ENCODE peak calls at places on chromosomes 6 and 20, in ten cellular contexts. One of them, this sample, is unnamed. For H3K27me3, the result is how much of the 10 kb centered on the place peaks cover.

GRCh38 chr6:36116066-36116465 is 14.2 kb upstream of the MAPK13 start:
- DNase-seq in PC-3: no peak
- DNase-seq in tibial nerve: no peak
- DNase-seq in breast epithelium: no peak
- DNase-seq in spleen: no peak
- DNase-seq in CD4-positive, alpha-beta T cell: no peak
- DNase-seq in heart left ventricle: no peak
- DNase-seq in brain microvascular endothelial cell: no peak
- DNase-seq in aorta: no peak
- DNase-seq in heart right ventricle: no peak
- DNase-seq in this sample: no peak

GRCh38 chr6:143276436-143276835 is 174.1 kb downstream of the ADAT2 start:
- DNase-seq in PC-3: no peak
- DNase-seq in tibial nerve: no peak
- DNase-seq in breast epithelium: no peak
- DNase-seq in spleen: no peak
- DNase-seq in CD4-positive, alpha-beta T cell: no peak
- DNase-seq in heart left ventricle: no peak
- DNase-seq in brain microvascular endothelial cell: no peak
- DNase-seq in aorta: no peak
- DNase-seq in heart right ventricle: no peak
- DNase-seq in this sample: no peak

GRCh38 chr20:12086359-12086758 is 168.7 kb downstream of the BTBD3 start:
- DNase-seq in PC-3: peak
- DNase-seq in tibial nerve: no peak
- DNase-seq in breast epithelium: no peak
- DNase-seq in spleen: no peak
- DNase-seq in CD4-positive, alpha-beta T cell: no peak
- DNase-seq in heart left ventricle: no peak
- DNase-seq in brain microvascular endothelial cell: peak
- DNase-seq in aorta: no peak
- DNase-seq in heart right ventricle: no peak
- DNase-seq in this sample: no peak

GRCh38 chr6:145756170-145756662 is 20.9 kb upstream of the EPM2A start:
- DNase-seq in PC-3: peak
- DNase-seq in tibial nerve: peak
- DNase-seq in breast epithelium: no peak
- DNase-seq in spleen: no peak
- DNase-seq in CD4-positive, alpha-beta T cell: no peak
- DNase-seq in heart left ventricle: no peak
- DNase-seq in brain microvascular endothelial cell: peak
- DNase-seq in aorta: peak
- DNase-seq in heart right ventricle: no peak
- DNase-seq in this sample: peak

GRCh38 chr6:119283979-119284545 is 65.5 kb downstream of the MAN1A1 start:
- DNase-seq in PC-3: no peak
- DNase-seq in tibial nerve: no peak
- DNase-seq in breast epithelium: no peak
- DNase-seq in spleen: no peak
- DNase-seq in CD4-positive, alpha-beta T cell: no peak
- DNase-seq in heart left ventricle: no peak
- DNase-seq in brain microvascular endothelial cell: no peak
- DNase-seq in aorta: no peak
- DNase-seq in heart right ventricle: no peak
- DNase-seq in this sample: no peak

GRCh38 chr6:31063906-31064435 is 48.4 kb downstream of the C6orf15 start:
- DNase-seq in PC-3: no peak
- DNase-seq in tibial nerve: no peak
- DNase-seq in breast epithelium: no peak
- DNase-seq in spleen: no peak
- DNase-seq in CD4-positive, alpha-beta T cell: no peak
- DNase-seq in heart left ventricle: no peak
- DNase-seq in brain microvascular endothelial cell: no peak
- DNase-seq in aorta: no peak
- DNase-seq in heart right ventricle: no peak
- DNase-seq in this sample: no peak

GRCh38 chr6:168122521-168122920 is 43.5 kb upstream of the FRMD1 start:
- DNase-seq in PC-3: no peak
- DNase-seq in tibial nerve: no peak
- DNase-seq in breast epithelium: no peak
- DNase-seq in spleen: no peak
- DNase-seq in CD4-positive, alpha-beta T cell: no peak
- DNase-seq in heart left ventricle: no peak
- DNase-seq in brain microvascular endothelial cell: no peak
- DNase-seq in aorta: peak
- DNase-seq in heart right ventricle: no peak
- DNase-seq in this sample: no peak

GRCh38 chr6:126054258-126054702 is 67.9 kb downstream of the TRMT11 start:
- DNase-seq in PC-3: peak
- DNase-seq in tibial nerve: no peak
- DNase-seq in breast epithelium: no peak
- DNase-seq in spleen: no peak
- DNase-seq in CD4-positive, alpha-beta T cell: no peak
- DNase-seq in heart left ventricle: no peak
- DNase-seq in brain microvascular endothelial cell: peak
- DNase-seq in aorta: no peak
- DNase-seq in heart right ventricle: no peak
- DNase-seq in this sample: no peak

DNA sequence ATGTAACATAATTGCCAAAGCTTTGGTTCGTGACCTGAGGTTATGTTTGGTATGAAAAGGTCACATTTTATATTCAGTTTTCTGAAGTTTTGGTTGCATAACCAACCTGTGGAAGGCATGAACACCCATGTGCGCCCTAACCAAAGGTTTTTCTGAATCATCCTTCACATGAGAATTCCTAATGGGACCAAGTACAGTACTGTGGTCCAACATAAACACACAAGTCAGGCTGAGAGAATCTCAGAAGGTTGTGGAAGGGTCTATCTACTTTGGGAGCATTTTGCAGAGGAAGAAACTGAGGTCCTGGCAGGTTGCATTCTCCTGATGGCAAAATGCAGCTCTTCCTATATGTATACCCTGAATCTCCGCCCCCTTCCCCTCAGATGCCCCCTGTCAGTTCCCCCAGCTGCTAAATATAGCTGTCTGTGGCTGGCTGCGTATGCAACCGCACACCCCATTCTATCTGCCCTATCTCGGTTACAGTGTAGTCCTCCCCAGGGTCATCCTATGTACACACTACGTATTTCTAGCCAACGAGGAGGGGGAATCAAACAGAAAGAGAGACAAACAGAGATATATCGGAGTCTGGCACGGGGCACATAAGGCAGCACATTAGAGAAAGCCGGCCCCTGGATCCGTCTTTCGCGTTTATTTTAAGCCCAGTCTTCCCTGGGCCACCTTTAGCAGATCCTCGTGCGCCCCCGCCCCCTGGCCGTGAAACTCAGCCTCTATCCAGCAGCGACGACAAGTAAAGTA is 547 bp upstream of the ESR1 start:
- DNase-seq in PC-3: no peak
- DNase-seq in tibial nerve: no peak
- DNase-seq in breast epithelium: no peak
- DNase-seq in spleen: no peak
- DNase-seq in CD4-positive, alpha-beta T cell: no peak
- DNase-seq in heart left ventricle: no peak
- DNase-seq in brain microvascular endothelial cell: peak
- DNase-seq in aorta: no peak
- DNase-seq in heart right ventricle: no peak
- DNase-seq in this sample: no peak
- H3K27me3 ChIP-seq in PC-3: under half
- H3K27me3 ChIP-seq in tibial nerve: under half
- H3K27me3 ChIP-seq in breast epithelium: under half
- H3K27me3 ChIP-seq in spleen: under half
- H3K27me3 ChIP-seq in CD4-positive, alpha-beta T cell: under half
- H3K27me3 ChIP-seq in heart left ventricle: under half
- H3K27me3 ChIP-seq in brain microvascular endothelial cell: half or more
- H3K27me3 ChIP-seq in aorta: under half
- H3K27me3 ChIP-seq in heart right ventricle: under half
- H3K27me3 ChIP-seq in this sample: under half

DNA sequence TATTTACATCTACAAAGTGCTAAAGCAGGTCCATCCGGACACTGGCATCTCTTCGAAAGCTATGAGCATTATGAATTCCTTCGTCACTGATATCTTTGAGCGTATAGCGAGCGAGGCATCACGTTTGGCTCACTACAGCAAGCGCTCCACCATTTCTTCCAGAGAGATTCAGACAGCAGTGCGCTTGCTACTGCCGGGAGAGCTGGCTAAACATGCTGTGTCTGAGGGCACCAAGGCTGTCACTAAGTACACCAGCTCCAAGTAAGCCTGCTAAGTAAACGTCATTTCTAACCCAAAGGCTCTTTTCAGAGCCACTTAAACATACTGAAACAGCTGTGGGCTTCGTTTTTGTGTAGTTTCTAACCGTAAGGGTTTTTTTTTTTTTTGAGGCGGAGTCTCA is 27.5 kb upstream of the SLC17A4 start:
- DNase-seq in PC-3: no peak
- DNase-seq in tibial nerve: no peak
- DNase-seq in breast epithelium: no peak
- DNase-seq in spleen: no peak
- DNase-seq in CD4-positive, alpha-beta T cell: no peak
- DNase-seq in heart left ventricle: no peak
- DNase-seq in brain microvascular endothelial cell: no peak
- DNase-seq in aorta: no peak
- DNase-seq in heart right ventricle: no peak
- DNase-seq in this sample: no peak
- H3K27me3 ChIP-seq in PC-3: half or more
- H3K27me3 ChIP-seq in tibial nerve: under half
- H3K27me3 ChIP-seq in breast epithelium: under half
- H3K27me3 ChIP-seq in spleen: under half
- H3K27me3 ChIP-seq in CD4-positive, alpha-beta T cell: under half
- H3K27me3 ChIP-seq in heart left ventricle: under half
- H3K27me3 ChIP-seq in brain microvascular endothelial cell: under half
- H3K27me3 ChIP-seq in aorta: under half
- H3K27me3 ChIP-seq in heart right ventricle: under half
- H3K27me3 ChIP-seq in this sample: under half

GRCh38 chr6:34585108-34585507 is 29.0 kb upstream of the SPDEF start:
- DNase-seq in PC-3: no peak
- DNase-seq in tibial nerve: no peak
- DNase-seq in breast epithelium: no peak
- DNase-seq in spleen: no peak
- DNase-seq in CD4-positive, alpha-beta T cell: no peak
- DNase-seq in heart left ventricle: no peak
- DNase-seq in brain microvascular endothelial cell: no peak
- DNase-seq in aorta: peak
- DNase-seq in heart right ventricle: no peak
- DNase-seq in this sample: no peak

GRCh38 chr6:34583861-34584604 is 27.9 kb upstream of the SPDEF start:
- DNase-seq in PC-3: no peak
- DNase-seq in tibial nerve: no peak
- DNase-seq in breast epithelium: no peak
- DNase-seq in spleen: peak
- DNase-seq in CD4-positive, alpha-beta T cell: no peak
- DNase-seq in heart left ventricle: no peak
- DNase-seq in brain microvascular endothelial cell: no peak
- DNase-seq in aorta: peak
- DNase-seq in heart right ventricle: no peak
- DNase-seq in this sample: no peak

GRCh38 chr6:34586327-34587040 is 30.4 kb upstream of the SPDEF start:
- DNase-seq in PC-3: no peak
- DNase-seq in tibial nerve: no peak
- DNase-seq in breast epithelium: no peak
- DNase-seq in spleen: no peak
- DNase-seq in CD4-positive, alpha-beta T cell: no peak
- DNase-seq in heart left ventricle: no peak
- DNase-seq in brain microvascular endothelial cell: no peak
- DNase-seq in aorta: peak
- DNase-seq in heart right ventricle: no peak
- DNase-seq in this sample: no peak

GRCh38 chr6:34584694-34585093 is 28.6 kb upstream of the SPDEF start:
- DNase-seq in PC-3: no peak
- DNase-seq in tibial nerve: no peak
- DNase-seq in breast epithelium: no peak
- DNase-seq in spleen: no peak
- DNase-seq in CD4-positive, alpha-beta T cell: no peak
- DNase-seq in heart left ventricle: no peak
- DNase-seq in brain microvascular endothelial cell: no peak
- DNase-seq in aorta: peak
- DNase-seq in heart right ventricle: no peak
- DNase-seq in this sample: no peak

DNA sequence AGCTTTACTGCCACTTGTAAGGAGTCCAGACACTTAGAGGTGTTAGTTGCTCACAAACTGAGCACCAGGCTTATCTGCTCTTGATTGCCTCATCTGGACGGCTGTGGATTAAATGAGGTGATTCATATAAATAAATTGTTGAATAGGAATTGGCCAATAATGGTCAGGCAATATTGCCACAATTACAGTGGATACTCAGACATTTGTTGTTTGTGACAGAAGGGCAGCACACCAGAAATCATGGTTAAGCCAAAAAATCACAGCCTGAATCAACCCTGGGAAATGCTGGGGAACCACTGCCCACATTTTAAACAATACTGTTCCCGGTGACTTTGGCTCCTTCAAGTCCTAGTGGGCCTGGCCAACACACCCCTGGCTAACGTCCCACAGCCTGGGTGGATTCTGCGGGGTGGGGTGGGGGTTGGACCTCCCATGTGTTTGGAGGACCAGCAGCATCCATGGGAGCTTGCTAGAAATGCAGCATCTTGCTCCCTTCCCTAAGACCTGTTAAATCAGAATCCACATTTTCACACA is 29.4 kb upstream of the SPDEF start:
- DNase-seq in PC-3: no peak
- DNase-seq in tibial nerve: no peak
- DNase-seq in breast epithelium: no peak
- DNase-seq in spleen: no peak
- DNase-seq in CD4-positive, alpha-beta T cell: no peak
- DNase-seq in heart left ventricle: no peak
- DNase-seq in brain microvascular endothelial cell: peak
- DNase-seq in aorta: peak
- DNase-seq in heart right ventricle: no peak
- DNase-seq in this sample: no peak
- H3K27me3 ChIP-seq in PC-3: under half
- H3K27me3 ChIP-seq in tibial nerve: under half
- H3K27me3 ChIP-seq in breast epithelium: under half
- H3K27me3 ChIP-seq in spleen: under half
- H3K27me3 ChIP-seq in CD4-positive, alpha-beta T cell: under half
- H3K27me3 ChIP-seq in heart left ventricle: under half
- H3K27me3 ChIP-seq in brain microvascular endothelial cell: under half
- H3K27me3 ChIP-seq in aorta: under half
- H3K27me3 ChIP-seq in heart right ventricle: under half
- H3K27me3 ChIP-seq in this sample: under half

DNA sequence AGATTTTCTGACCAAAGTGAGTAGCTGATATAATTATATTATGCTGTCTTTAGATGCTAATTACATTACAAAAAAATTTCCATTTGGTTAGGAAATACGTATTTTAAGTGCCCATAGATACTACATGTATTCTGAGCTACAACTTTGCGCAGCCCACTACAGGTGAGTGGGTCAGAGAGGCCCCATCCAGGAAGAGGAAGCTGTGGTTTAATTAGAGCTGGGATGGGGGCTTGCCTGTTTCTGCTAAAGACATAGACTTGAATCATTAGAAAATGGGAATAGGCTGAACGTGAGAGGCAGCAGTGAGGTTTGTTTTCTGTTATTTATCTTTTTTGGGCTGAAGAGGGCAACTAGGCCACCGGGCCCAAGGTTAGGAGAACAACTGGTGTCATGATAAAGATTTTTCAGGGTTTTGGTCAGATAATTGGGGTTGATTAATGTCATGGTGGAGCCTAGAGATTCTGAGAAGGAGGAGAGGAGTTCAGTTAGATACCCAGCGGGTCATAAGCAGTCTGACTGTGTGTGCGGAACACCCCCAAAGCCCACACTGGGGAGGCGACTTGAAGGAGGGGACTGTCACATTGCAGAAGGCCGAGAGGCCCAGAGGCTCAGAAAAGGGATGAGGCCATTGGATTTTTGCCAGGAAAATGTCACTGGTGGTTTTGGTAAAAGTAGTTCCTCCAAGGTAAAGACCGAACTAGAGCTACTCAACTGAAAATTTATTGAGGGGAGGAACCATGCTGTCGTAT is 14.6 kb upstream of the IRF4 start:
- DNase-seq in PC-3: no peak
- DNase-seq in tibial nerve: no peak
- DNase-seq in breast epithelium: no peak
- DNase-seq in spleen: no peak
- DNase-seq in CD4-positive, alpha-beta T cell: no peak
- DNase-seq in heart left ventricle: no peak
- DNase-seq in brain microvascular endothelial cell: no peak
- DNase-seq in aorta: no peak
- DNase-seq in heart right ventricle: no peak
- DNase-seq in this sample: no peak
- H3K27me3 ChIP-seq in PC-3: under half
- H3K27me3 ChIP-seq in tibial nerve: under half
- H3K27me3 ChIP-seq in breast epithelium: half or more
- H3K27me3 ChIP-seq in spleen: under half
- H3K27me3 ChIP-seq in CD4-positive, alpha-beta T cell: under half
- H3K27me3 ChIP-seq in heart left ventricle: under half
- H3K27me3 ChIP-seq in brain microvascular endothelial cell: under half
- H3K27me3 ChIP-seq in aorta: under half
- H3K27me3 ChIP-seq in heart right ventricle: half or more
- H3K27me3 ChIP-seq in this sample: under half

This sample was measured in BJ.